ENCODE peak calls at places on chromosomes 11 and 22, in four cellular contexts. L is MM.1S, G is esophagus squamous epithelium, A is fibroblast of lung. W is an unnamed sample. For H3K27me3, the result is how much of the 10 kb centered on the place peaks cover.

GRCh38 chr22:20536590-20537324 is 29.3 kb downstream of the MED15 start:
- DNase-seq in G (no peak), L (no peak), A (no peak), W (peak)

GRCh38 chr11:83785942-83786341 is 499.8 kb upstream of the CCDC90B start:
- DNase-seq in G (no peak), L (no peak), A (no peak), W (no peak)

GRCh38 chr22:32378703-32379272 is 21.1 kb downstream of the RFPL3 start:
- DNase-seq in A (peak), L (no peak), G (no peak), W (no peak)

GRCh38 chr11:102309621-102310541 is 7.4 kb upstream of the BIRC3 start:
- DNase-seq in L (no peak), G (no peak), A (peak), W (no peak)

GRCh38 chr22:24175160-24175808 is 6.0 kb upstream of the SUSD2 start:
- DNase-seq in A (peak), L (peak), G (no peak), W (peak)

GRCh38 chr11:86196291-86196690 is 48.3 kb upstream of the EED start:
- DNase-seq in L (no peak), G (no peak), A (no peak), W (no peak)

GRCh38 chr11:116879789-116880402 is 42.5 kb upstream of the APOA1 start:
- DNase-seq in L (peak), A (peak), G (no peak), W (peak)

GRCh38 chr22:20552913-20553401 is 45.5 kb downstream of the MED15 start:
- DNase-seq in G (no peak), L (no peak), A (peak), W (peak)

GRCh38 chr11:120290945-120291344 is 34.2 kb upstream of the TLCD5 start:
- DNase-seq in A (no peak), L (no peak), G (no peak), W (no peak)

GRCh38 chr11:46047520-46047919 is 73.7 kb downstream of the PHF21A start:
- DNase-seq in G (no peak), L (no peak), A (no peak), W (no peak)

GRCh38 chr11:75240381-75241035 is at the start of gene TPBGL:
- DNase-seq in G (no peak), A (no peak), L (no peak), W (peak)

GRCh38 chr11:118715837-118716260 is 36.4 kb upstream of the TREH start:
- DNase-seq in L (no peak), G (no peak), A (no peak), W (no peak)

GRCh38 chr11:111582881-111583280 is 19.4 kb upstream of the SIK2 start:
- DNase-seq in A (peak), G (no peak), L (no peak), W (no peak)

GRCh38 chr11:15280393-15280792 is 165.7 kb downstream of the INSC start:
- DNase-seq in A (no peak), L (peak), G (no peak), W (no peak)

GRCh38 chr11:102252339-102252891 is 64.9 kb upstream of the BIRC3 start:
- DNase-seq in A (no peak), G (no peak), L (no peak), W (no peak)

GRCh38 chr11:124756753-124757227 is 4.7 kb upstream of the VSIG2 start:
- DNase-seq in A (no peak), G (no peak), L (no peak), W (no peak)

GRCh38 chr22:30305519-30305905 is 16.2 kb upstream of the CASTOR1 start:
- DNase-seq in A (no peak), L (peak), G (no peak), W (peak)

GRCh38 chr11:104410336-104410735 is 246.4 kb upstream of the PDGFD start:
- DNase-seq in L (no peak), A (peak), G (no peak), W (no peak)

GRCh38 chr22:19656541-19657251 is 57.6 kb upstream of the SEPTIN5 start:
- DNase-seq in G (no peak), L (no peak), A (no peak), W (no peak)

GRCh38 chr11:68332186-68332585 is 19.8 kb downstream of the LRP5 start:
- DNase-seq in A (no peak), G (no peak), L (no peak), W (no peak)

GRCh38 chr11:11076879-11077278 is 219.0 kb upstream of the ZBED5 start:
- DNase-seq in L (no peak), A (no peak), G (no peak), W (no peak)

GRCh38 chr11:34916810-34917780 is 677 bp downstream of the PDHX start:
- DNase-seq in A (peak), L (no peak), G (no peak), W (no peak)

GRCh38 chr11:1006762-1007161 is 29.8 kb downstream of the MUC6 start:
- DNase-seq in G (no peak), L (no peak), A (no peak), W (no peak)

GRCh38 chr22:38504731-38505594 is 1.1 kb downstream of the DDX17 start:
- DNase-seq in A (peak), L (peak), G (no peak), W (peak)

GRCh38 chr11:70952171-70952570 is 300.2 kb downstream of the SHANK2 start:
- DNase-seq in A (no peak), G (no peak), L (no peak), W (no peak)

GRCh38 chr11:61688368-61689163 is 8.4 kb downstream of the DAGLA start:
- DNase-seq in A (peak), L (no peak), G (no peak), W (peak)

GRCh38 chr11:9138612-9139579 is 47.5 kb upstream of the SCUBE2 start:
- DNase-seq in G (no peak), L (no peak), A (peak), W (peak)

GRCh38 chr11:9136731-9137130 is 45.3 kb upstream of the SCUBE2 start:
- DNase-seq in A (no peak), L (no peak), G (no peak), W (no peak)

GRCh38 chr11:9139628-9140357 is 48.4 kb upstream of the SCUBE2 start:
- DNase-seq in A (no peak), G (no peak), L (no peak), W (no peak)

GRCh38 chr11:9138133-9138453 is 46.7 kb upstream of the SCUBE2 start:
- DNase-seq in A (no peak), G (no peak), L (no peak), W (no peak)

GRCh38 chr11:9137293-9138132 is 46.1 kb upstream of the SCUBE2 start:
- DNase-seq in G (peak), L (peak), A (peak), W (peak)
- H3K27ac ChIP-seq in G (peak), L (no peak), A (no peak), W (peak)

GRCh38 chr22:37258005-37258790 is 14.1 kb upstream of the RAC2 start:
- DNase-seq in A (no peak), G (no peak), L (no peak), W (no peak)
- H3K27me3 ChIP-seq in A (under half), G (under half), L (under half), W (half or more)

GRCh38 chr22:42281706-42282251 is 11.3 kb upstream of the TCF20 start:
- DNase-seq in A (no peak), L (no peak), G (no peak), W (no peak)
- H3K27ac ChIP-seq in A (no peak), L (no peak), G (no peak), W (no peak)

GRCh38 chr11:84812351-84813083 is 814.6 kb downstream of the DLG2 start:
- DNase-seq in G (no peak), A (peak), L (no peak), W (no peak)
- H3K27me3 ChIP-seq in G (under half), A (under half), L (under half), W (under half)

GRCh38 chr11:63920126-63920869 is 3.3 kb upstream of the RCOR2 start:
- DNase-seq in A (peak), G (no peak), L (no peak), W (peak)
- H3K27ac ChIP-seq in A (no peak), G (peak), L (no peak), W (peak)

GRCh38 chr11:78850078-78850477 is 275.4 kb upstream of the NARS2 start:
- DNase-seq in L (no peak), G (no peak), A (no peak), W (no peak)
- H3K27me3 ChIP-seq in L (under half), G (under half), A (under half), W (under half)

GRCh38 chr11:69442807-69443137 is 38.7 kb upstream of the LINC01488 start:
- DNase-seq in A (peak), L (no peak), G (no peak), W (peak)
- H3K27ac ChIP-seq in A (peak), L (no peak), G (peak), W (peak)